ENCODE peak calls at places on chromosome 7, in ten cellular contexts. B, G, J, Y, M, U, K, T, Z and C are unnamed samples.

GRCh38 chr7:36605261-36605660 is 119.0 kb downstream of the AOAH start:
- DNase-seq in B (no peak), G (peak; percentile 44), J (no peak), Y (no peak), M (peak; percentile 34), U (no peak), K (no peak), T (no peak), Z (no peak), C (no peak)

GRCh38 chr7:8500286-8500685 is 66.9 kb downstream of the NXPH1 start:
- DNase-seq in B (no peak), G (no peak), J (no peak), Y (no peak), M (no peak), U (no peak), K (no peak), T (no peak), Z (no peak), C (no peak)

GRCh38 chr7:121406866-121407439 is 10.8 kb upstream of the FAM3C start:
- DNase-seq in B (no peak), G (peak; percentile 23), J (no peak), Y (no peak), M (no peak), U (no peak), K (peak; percentile 26), T (no peak), Z (no peak), C (no peak)

GRCh38 chr7:50782376-50783208 is at the start of gene GRB10:
- DNase-seq in B (no peak), G (peak; percentile 68), J (no peak), Y (peak; percentile 36), M (peak; percentile 65), U (no peak), K (peak; percentile 92), T (no peak), Z (peak; percentile 71), C (peak; percentile 43)

GRCh38 chr7:149869867-149870266 is 3.9 kb upstream of the ATP6V0E2 start:
- DNase-seq in B (peak; percentile 64), G (no peak), J (peak; percentile 98), Y (no peak), M (no peak), U (no peak), K (no peak), T (peak; percentile 40), Z (no peak), C (no peak)

GRCh38 chr7:147779949-147780348 is 810.6 kb upstream of the C7orf33 start:
- DNase-seq in B (no peak), G (no peak), J (no peak), Y (no peak), M (no peak), U (no peak), K (no peak), T (no peak), Z (no peak), C (no peak)

GRCh38 chr7:128164061-128164954 is 76.8 kb upstream of the LEP start:
- DNase-seq in B (no peak), G (peak; percentile 52), J (no peak), Y (peak; percentile 32), M (peak; percentile 78), U (peak; percentile 83), K (peak; percentile 73), T (no peak), Z (no peak), C (no peak)

GRCh38 chr7:140722254-140722653 is 25.7 kb downstream of the NDUFB2 start:
- DNase-seq in B (no peak), G (no peak), J (no peak), Y (no peak), M (no peak), U (no peak), K (no peak), T (no peak), Z (no peak), C (no peak)

GRCh38 chr7:137953692-137954470 is 48.0 kb downstream of the CREB3L2 start:
- DNase-seq in B (no peak), G (peak; percentile 79), J (no peak), Y (peak; percentile 83), M (peak; percentile 52), U (peak; percentile 82), K (peak; percentile 74), T (no peak), Z (no peak), C (no peak)

GRCh38 chr7:88218836-88219605 is 817 bp downstream of the SRI start:
- DNase-seq in B (peak; percentile 37), G (peak; percentile 67), J (no peak), Y (peak; percentile 75), M (peak; percentile 73), U (peak; percentile 44), K (peak; percentile 60), T (peak; percentile 63), Z (peak; percentile 71), C (peak; percentile 50)

GRCh38 chr7:47352394-47352968 is 229.4 kb downstream of the TNS3 start:
- DNase-seq in B (no peak), G (no peak), J (no peak), Y (no peak), M (no peak), U (no peak), K (no peak), T (no peak), Z (no peak), C (no peak)

GRCh38 chr7:39909526-39909925 is 40.5 kb upstream of the CDK13 start:
- DNase-seq in B (no peak), G (no peak), J (no peak), Y (no peak), M (no peak), U (no peak), K (no peak), T (no peak), Z (no peak), C (no peak)

GRCh38 chr7:105866124-105866801 is 10.1 kb downstream of the ATXN7L1 start:
- DNase-seq in B (no peak), G (no peak), J (no peak), Y (no peak), M (no peak), U (no peak), K (no peak), T (no peak), Z (no peak), C (no peak)

GRCh38 chr7:23967949-23968599 is 258.1 kb downstream of the STK31 start:
- DNase-seq in B (no peak), G (no peak), J (no peak), Y (no peak), M (no peak), U (no peak), K (peak; percentile 14), T (no peak), Z (no peak), C (no peak)

GRCh38 chr7:46544396-46545008 is 623.4 kb upstream of the IGFBP3 start:
- DNase-seq in B (no peak), G (no peak), J (no peak), Y (peak; percentile 87), M (peak; percentile 71), U (no peak), K (no peak), T (peak; percentile 10), Z (no peak), C (no peak)

GRCh38 chr7:98177553-98177952 is 33.7 kb upstream of the BHLHA15 start:
- DNase-seq in B (no peak), G (no peak), J (no peak), Y (no peak), M (no peak), U (no peak), K (no peak), T (no peak), Z (no peak), C (no peak)

GRCh38 chr7:99422625-99423024 is 13.9 kb downstream of the BUD31 start:
- DNase-seq in B (no peak), G (no peak), J (no peak), Y (no peak), M (no peak), U (no peak), K (no peak), T (no peak), Z (no peak), C (no peak)

GRCh38 chr7:27955011-27955410 is 215.0 kb downstream of the TAX1BP1 start:
- DNase-seq in B (no peak), G (no peak), J (no peak), Y (no peak), M (no peak), U (no peak), K (no peak), T (no peak), Z (no peak), C (no peak)
- H3K4me3 ChIP-seq in B (no peak overlapping the region), G (no peak overlapping the region), J (no peak overlapping the region), Y (no peak overlapping the region), M (no peak overlapping the region), U (no peak overlapping the region), K (no peak overlapping the region), T (no peak overlapping the region), Z (no peak overlapping the region), C (no peak overlapping the region)

GRCh38 chr7:41108821-41109220 is 594.1 kb downstream of the INHBA start:
- DNase-seq in B (no peak), G (no peak), J (no peak), Y (no peak), M (no peak), U (no peak), K (no peak), T (no peak), Z (no peak), C (no peak)
- H3K4me3 ChIP-seq in B (no peak overlapping the region), G (no peak overlapping the region), J (no peak overlapping the region), Y (no peak overlapping the region), M (no peak overlapping the region), U (no peak overlapping the region), K (no peak overlapping the region), T (no peak overlapping the region), Z (no peak overlapping the region), C (no peak overlapping the region)

DNA sequence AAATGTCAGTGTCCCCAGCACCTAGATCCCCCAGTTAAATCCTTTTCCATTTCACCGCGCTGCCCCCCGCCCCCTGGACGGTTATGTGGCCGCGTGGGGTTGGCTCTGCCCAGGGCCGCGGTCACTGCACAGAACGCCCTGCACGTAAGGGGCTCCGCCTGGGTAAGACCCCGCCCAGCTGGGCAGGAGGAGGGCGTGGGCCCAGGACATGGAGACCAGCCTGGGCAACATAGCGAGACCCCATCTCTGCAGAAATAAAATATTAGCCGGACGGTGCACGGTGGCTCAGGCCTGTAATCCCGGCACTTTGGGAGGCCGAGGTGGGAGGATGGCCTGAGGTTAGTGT is 642 bp upstream of the ZFAND2A start:
- DNase-seq in B (no peak), G (no peak), J (no peak), Y (no peak), M (peak; percentile 42), U (no peak), K (peak; percentile 28), T (peak; percentile 13), Z (no peak), C (no peak)
- H3K4me3 ChIP-seq in B (peak overlapping the region; percentile 60), G (peak overlapping the region; percentile 44), J (peak overlapping the region; percentile 84), Y (peak overlapping the region; percentile 76), M (peak overlapping the region; percentile 77), U (peak overlapping the region; percentile 70), K (peak overlapping the region; percentile 96), T (peak overlapping the region; percentile 86), Z (peak overlapping the region; percentile 40), C (peak overlapping the region; percentile 99)

DNA sequence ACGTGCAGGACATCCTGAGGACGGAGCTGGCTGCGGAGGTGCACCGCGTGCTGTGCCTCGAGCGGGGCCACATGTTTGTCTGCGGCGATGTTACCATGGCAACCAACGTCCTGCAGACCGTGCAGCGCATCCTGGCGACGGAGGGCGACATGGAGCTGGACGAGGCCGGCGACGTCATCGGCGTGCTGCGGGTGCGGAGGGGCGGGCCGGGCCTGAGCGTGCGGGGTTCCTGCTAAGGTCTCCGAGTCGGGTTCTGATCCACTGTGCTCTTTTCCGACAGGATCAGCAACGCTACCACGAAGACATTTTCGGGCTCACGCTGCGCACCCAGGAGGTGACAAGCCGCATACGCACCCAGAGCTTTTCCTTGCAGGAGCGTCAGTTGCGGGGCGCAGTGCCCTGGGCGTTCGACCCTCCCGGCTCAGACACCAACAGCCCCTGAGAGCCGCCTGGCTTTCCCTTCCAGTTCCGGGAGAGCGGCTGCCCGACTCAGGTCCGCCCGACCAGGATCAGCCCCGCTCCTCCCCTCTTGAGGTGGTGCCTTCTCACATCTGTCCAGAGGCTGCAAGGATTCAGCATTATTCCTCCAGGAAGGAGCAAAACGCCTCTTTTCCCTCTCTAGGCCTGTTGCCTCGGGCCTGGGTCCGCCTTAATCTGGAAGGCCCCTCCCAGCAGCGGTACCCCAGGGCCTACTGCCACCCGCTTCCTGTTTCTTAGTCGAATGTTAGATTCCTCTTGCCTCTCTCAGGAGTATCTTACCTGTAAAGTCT is 10.4 kb downstream of the ATG9B start:
- DNase-seq in B (peak; percentile 92), G (peak; percentile 84), J (peak; percentile 93), Y (peak; percentile 56), M (peak; percentile 93), U (peak; percentile 79), K (peak; percentile 99), T (peak; percentile 91), Z (peak; percentile 59), C (no peak)
- H3K4me3 ChIP-seq in B (peak overlapping the region; percentile 66), G (no peak overlapping the region), J (peak overlapping the region; percentile 67), Y (peak overlapping the region; percentile 24), M (peak overlapping the region; percentile 64), U (peak overlapping the region; percentile 52), K (peak overlapping the region; percentile 75), T (peak overlapping the region; percentile 59), Z (no peak overlapping the region), C (no peak overlapping the region)